ENCODE peak calls at places on chromosomes 3 and 15, in four cellular contexts. B is WTC11, M is SK-N-SH, H is K562. J is an unnamed sample.

GRCh38 chr3:193317901-193318300 is 60.7 kb downstream of the ATP13A5 start:
- DNase-seq in B (no peak), M (no peak), H (no peak), J (no peak)

GRCh38 chr3:151909720-151910405 is 36.4 kb downstream of the SUCNR1 start:
- DNase-seq in B (no peak), M (no peak), H (no peak), J (no peak)

GRCh38 chr3:185818267-185818875 is 6.5 kb downstream of the IGF2BP2 start:
- DNase-seq in B (no peak), M (no peak), H (no peak), J (no peak)

GRCh38 chr15:70268698-70269251 is 171.1 kb upstream of the TLE3 start:
- DNase-seq in B (no peak), M (no peak), H (no peak), J (no peak)

GRCh38 chr15:63626955-63627354 is 29.8 kb downstream of the FBXL22 start:
- DNase-seq in B (no peak), M (no peak), H (no peak), J (no peak)

GRCh38 chr3:99765042-99765942 is 52.4 kb upstream of the CMSS1 start:
- DNase-seq in B (no peak), M (no peak), H (no peak), J (no peak)

GRCh38 chr3:42451546-42452230 is 41.3 kb upstream of the LYZL4 start:
- DNase-seq in B (no peak), M (no peak), H (no peak), J (no peak)

GRCh38 chr15:40379853-40380252 is 2.7 kb upstream of the KNSTRN start:
- DNase-seq in B (no peak), M (no peak), H (no peak), J (peak)

GRCh38 chr15:60941448-60941847 is 287.7 kb downstream of the RORA start:
- DNase-seq in B (no peak), M (no peak), H (no peak), J (no peak)

GRCh38 chr15:66801266-66801665 is 99.2 kb downstream of the SMAD6 start:
- DNase-seq in B (no peak), M (no peak), H (no peak), J (no peak)

GRCh38 chr15:66802087-66803001 is 100.3 kb downstream of the SMAD6 start:
- DNase-seq in B (no peak), M (no peak), H (no peak), J (no peak)

GRCh38 chr15:66803749-66804148 is 101.7 kb downstream of the SMAD6 start:
- DNase-seq in B (no peak), M (no peak), H (no peak), J (no peak)

GRCh38 chr15:66805207-66805975 is 103.4 kb downstream of the SMAD6 start:
- DNase-seq in B (no peak), M (no peak), H (no peak), J (no peak)

GRCh38 chr15:66803182-66803729 is 101.2 kb downstream of the SMAD6 start:
- DNase-seq in B (peak), M (peak), H (peak), J (peak)
- TF ChIP-seq FOXJ3 in B (no peak), M (no peak), H (no peak), J (no peak)

GRCh38 chr15:25727116-25727515 is 136.0 kb downstream of the ATP10A start:
- DNase-seq in B (no peak), M (peak), H (no peak), J (no peak)
- TF ChIP-seq FOXJ3 in B (no peak), M (no peak), H (no peak), J (no peak)

GRCh38 chr15:53694534-53694874 is 65.0 kb downstream of the WDR72 start:
- DNase-seq in B (no peak), M (no peak), H (no peak), J (no peak)
- TF ChIP-seq FOXJ3 in B (no peak), M (no peak), H (no peak), J (no peak)

GRCh38 chr15:74378853-74379252 is 11.4 kb upstream of the CYP11A1 start:
- DNase-seq in B (no peak), M (peak), H (no peak), J (no peak)
- TF ChIP-seq FOXJ3 in B (no peak), M (no peak), H (no peak), J (no peak)

DNA sequence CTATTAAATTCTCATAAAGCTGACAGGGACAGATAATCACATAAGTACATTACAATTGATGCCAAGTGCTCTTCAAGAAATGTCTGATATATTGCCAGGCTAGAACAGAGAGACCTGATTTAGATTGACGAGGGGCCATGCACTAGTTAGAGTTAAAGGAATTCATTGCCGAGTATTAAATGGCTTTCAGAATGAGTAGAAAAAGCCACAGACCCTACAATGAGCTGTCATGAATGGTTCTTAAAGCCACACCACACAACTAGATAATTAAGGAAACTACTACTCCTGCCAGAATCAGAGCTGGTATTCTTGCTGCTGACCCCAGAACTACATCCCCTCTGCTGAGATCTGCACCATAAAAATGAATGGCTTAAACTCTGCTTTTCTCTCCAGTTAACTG is 250.1 kb upstream of the MME start:
- DNase-seq in B (no peak), M (no peak), H (no peak), J (no peak)
- TF ChIP-seq FOXJ3 in B (no peak), M (no peak), H (no peak), J (no peak)

DNA sequence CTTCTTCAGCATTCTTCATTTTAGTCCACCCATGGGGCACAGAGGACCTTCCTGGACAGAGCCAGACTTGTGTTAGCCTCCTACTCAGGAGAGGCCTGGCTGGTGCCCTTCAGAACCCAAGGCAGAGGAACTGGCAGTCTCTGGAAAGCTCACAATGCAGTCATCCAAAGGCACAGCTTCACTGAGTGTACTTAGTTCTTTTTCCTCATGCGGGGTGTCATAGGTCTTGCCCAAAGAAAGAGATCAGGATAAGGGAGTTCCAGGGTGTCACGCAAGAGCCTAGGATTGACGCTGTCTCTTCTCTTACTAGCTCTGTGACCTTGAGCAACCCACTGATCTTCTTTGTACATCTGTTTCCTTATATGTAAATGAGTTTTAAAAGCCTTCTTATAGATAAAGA is 58.7 kb downstream of the CD200 start:
- DNase-seq in B (no peak), M (no peak), H (no peak), J (no peak)
- TF ChIP-seq FOXJ3 in B (no peak), M (no peak), H (no peak), J (no peak)

DNA sequence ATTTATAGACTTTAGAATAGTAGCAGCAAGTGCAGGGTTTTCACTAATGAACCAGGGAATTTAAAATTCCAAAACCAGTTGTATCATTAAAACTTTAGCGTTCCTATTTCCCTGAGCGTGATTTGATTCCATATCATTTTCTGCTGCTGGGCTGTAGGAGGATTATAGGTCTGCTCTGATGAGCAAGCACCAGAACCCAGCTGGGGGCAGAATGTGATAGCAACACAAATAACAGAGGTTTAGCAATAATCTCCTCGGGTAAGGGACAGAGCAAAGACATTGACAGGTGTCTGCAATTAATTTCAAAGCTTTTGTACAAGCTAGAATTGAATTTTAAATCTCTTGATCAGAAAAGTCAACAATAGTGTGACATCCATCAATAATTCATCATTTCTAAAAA is 163.5 kb upstream of the RAP2B start:
- DNase-seq in B (no peak), M (no peak), H (no peak), J (no peak)
- TF ChIP-seq FOXJ3 in B (no peak), M (no peak), H (no peak), J (no peak)

GRCh38 chr3:12798559-12799179 is 2.2 kb downstream of the CAND2 start:
- DNase-seq in B (no peak), M (no peak), H (no peak), J (no peak)

GRCh38 chr3:12797124-12797891 is 828 bp downstream of the CAND2 start:
- DNase-seq in B (peak), M (no peak), H (no peak), J (no peak)

GRCh38 chr3:12797892-12798558 is 1.5 kb downstream of the CAND2 start:
- DNase-seq in B (no peak), M (no peak), H (no peak), J (no peak)

GRCh38 chr3:12793701-12794100 is 2.8 kb upstream of the CAND2 start:
- DNase-seq in B (no peak), M (no peak), H (no peak), J (no peak)

DNA sequence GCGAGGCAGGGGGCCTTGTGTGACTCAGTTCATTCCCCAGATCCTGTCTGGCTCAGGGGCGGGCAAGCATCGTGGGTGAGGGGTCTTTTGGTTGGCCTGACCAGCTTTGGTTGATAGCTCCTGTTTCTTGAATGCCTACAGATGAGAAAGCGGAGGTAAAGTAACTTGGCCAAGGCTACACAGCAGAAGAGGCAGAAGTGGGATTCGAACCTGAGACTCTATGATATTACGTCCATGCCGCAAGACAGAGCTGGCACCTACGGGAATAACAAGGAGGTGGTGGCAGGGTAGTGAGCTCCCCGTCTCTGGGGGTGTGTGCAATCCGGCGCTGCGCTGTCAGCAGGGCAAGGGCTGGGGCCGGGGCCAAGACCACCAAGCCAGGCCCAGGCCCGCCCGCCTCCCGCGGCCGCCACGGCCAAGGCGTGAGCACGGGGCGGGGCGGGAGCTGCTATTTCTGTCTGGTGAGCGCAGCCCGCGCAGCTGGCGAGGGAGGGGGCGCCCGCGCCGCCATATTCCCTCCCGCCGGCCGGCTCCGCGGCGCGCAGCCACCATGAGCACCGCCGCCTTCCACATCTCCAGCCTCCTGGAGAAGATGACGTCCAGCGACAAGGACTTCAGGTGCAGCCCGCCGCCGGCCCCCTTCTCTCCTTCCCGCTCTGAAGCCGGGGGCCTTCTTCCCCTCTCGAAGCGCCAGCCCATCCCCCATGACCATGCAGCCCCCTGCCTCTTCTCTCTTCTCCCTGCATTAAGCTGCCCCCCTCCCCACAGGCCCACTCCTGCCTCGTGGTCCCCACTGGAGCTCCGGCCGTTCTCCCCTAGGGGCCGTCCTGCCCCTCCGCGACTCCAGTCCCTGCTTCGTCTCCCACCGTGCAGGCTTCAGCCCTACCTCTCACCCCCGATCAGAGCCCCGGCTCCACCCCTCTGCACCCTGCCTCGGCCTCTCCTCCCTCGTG is at the start of gene CAND2:
- DNase-seq in B (peak), M (peak), H (peak), J (no peak)
- TF ChIP-seq FOXJ3 in B (no peak), M (no peak), H (no peak), J (no peak)

DNA sequence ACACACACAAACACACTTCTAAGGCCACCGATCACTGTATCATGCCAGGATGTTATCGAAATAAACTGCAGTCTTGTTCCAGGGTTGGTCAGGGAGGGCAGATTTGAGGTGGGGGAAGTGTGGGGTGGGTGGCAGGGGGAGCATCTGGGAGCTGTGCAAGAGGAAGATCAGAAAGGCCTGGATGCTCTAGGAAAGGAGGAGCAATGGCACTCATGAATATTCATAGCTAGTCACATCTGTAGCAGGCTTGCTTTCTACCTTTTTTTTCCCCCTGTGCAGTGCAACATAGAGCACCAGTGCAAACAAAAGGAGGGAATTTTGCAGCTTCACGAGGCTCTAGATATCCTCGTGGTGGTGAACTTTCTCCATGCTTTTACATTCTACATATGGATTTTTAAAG is 84.9 kb downstream of the MEIS2 start:
- DNase-seq in B (no peak), M (no peak), H (no peak), J (no peak)
- TF ChIP-seq FOXJ3 in B (no peak), M (no peak), H (no peak), J (no peak)

GRCh38 chr3:184727357-184728060 is 15.6 kb upstream of the MAGEF1 start:
- DNase-seq in B (peak), M (peak), H (peak), J (peak)
- TF ChIP-seq FOXJ3 in B (no peak), M (no peak), H (no peak), J (no peak)